ENCODE peak calls at places on chromosomes 12 and 14, in nine cellular contexts. M is GM23338, F is psoas muscle, P is stomach, L is astrocyte of the spinal cord, C is lung, V is uterus, A is tibial artery, T is endodermal cell. S is an unnamed sample.

GRCh38 chr14:102806447-102806846 is 29.2 kb downstream of the TRAF3 start:
- DNase-seq in M (no peak), L (no peak), T (no peak), A (peak), C (no peak), P (no peak), V (no peak), F (no peak), S (no peak)

GRCh38 chr12:52144512-52145227 is 47.1 kb downstream of the KRT80 start:
- DNase-seq in A (no peak), T (no peak), C (no peak), F (no peak), V (no peak), L (no peak), P (no peak), M (no peak), S (no peak)

GRCh38 chr14:79915411-79915810 is 295.9 kb downstream of the DIO2 start:
- DNase-seq in P (no peak), F (no peak), L (no peak), C (no peak), T (no peak), A (no peak), M (no peak), V (no peak), S (no peak)

GRCh38 chr14:83976223-83976770 is 1553.6 kb upstream of the FLRT2 start:
- DNase-seq in C (no peak), V (no peak), L (no peak), P (no peak), M (no peak), T (peak), A (no peak), F (no peak), S (no peak)

GRCh38 chr12:52270541-52271070 is 3.8 kb upstream of the KRT86 start:
- DNase-seq in A (no peak), C (no peak), M (no peak), F (no peak), V (no peak), P (no peak), L (no peak), T (peak), S (no peak)

GRCh38 chr12:1660304-1661187 is 30.3 kb upstream of the ADIPOR2 start:
- DNase-seq in F (peak), A (peak), T (peak), P (peak), M (no peak), L (no peak), C (peak), V (peak), S (peak)

GRCh38 chr14:102125546-102125945 is 14.2 kb upstream of the WDR20 start:
- DNase-seq in V (no peak), T (no peak), M (peak), L (no peak), A (no peak), F (no peak), P (no peak), C (no peak), S (no peak)

GRCh38 chr12:1644523-1645438 is 15.8 kb downstream of the WNT5B start:
- DNase-seq in P (peak), L (peak), V (peak), M (no peak), F (peak), C (peak), A (peak), T (no peak), S (peak)

GRCh38 chr14:103739466-103739792 is 23.8 kb downstream of the ZFYVE21 start:
- DNase-seq in M (no peak), P (no peak), C (no peak), L (no peak), A (no peak), F (peak), T (no peak), V (no peak), S (no peak)

GRCh38 chr12:91685917-91686316 is 459.7 kb downstream of the BTG1 start:
- DNase-seq in C (no peak), T (no peak), V (no peak), L (peak), F (no peak), A (no peak), M (no peak), P (no peak), S (no peak)

GRCh38 chr12:62581288-62582064 is 114.8 kb downstream of the MON2 start:
- DNase-seq in C (no peak), P (no peak), M (peak), A (no peak), T (peak), L (peak), V (no peak), F (no peak), S (peak)

GRCh38 chr12:52390739-52391617 is 5.5 kb upstream of the KRT84 start:
- DNase-seq in F (no peak), C (no peak), P (no peak), T (peak), M (peak), A (no peak), V (no peak), L (no peak), S (peak)

GRCh38 chr14:29782041-29782440 is 145.6 kb downstream of the PRKD1 start:
- DNase-seq in M (no peak), P (no peak), A (no peak), F (no peak), C (no peak), L (no peak), T (no peak), V (no peak), S (no peak)

GRCh38 chr12:10189653-10190052 is 10.8 kb downstream of the TMEM52B start:
- DNase-seq in T (peak), A (no peak), M (no peak), C (no peak), F (peak), L (no peak), P (no peak), V (no peak), S (peak)

GRCh38 chr12:115518-115917 is 49.0 kb downstream of the IQSEC3 start:
- DNase-seq in T (no peak), F (no peak), P (no peak), V (no peak), A (no peak), L (no peak), C (no peak), M (no peak), S (no peak)

GRCh38 chr12:132593938-132594358 is 16.4 kb downstream of the LRCOL1 start:
- DNase-seq in P (peak), L (peak), C (peak), V (peak), A (peak), M (peak), T (peak), F (peak), S (peak)

GRCh38 chr14:67517083-67517482 is 16.0 kb upstream of the PLEKHH1 start:
- DNase-seq in A (no peak), T (peak), M (peak), P (peak), L (peak), F (no peak), C (no peak), V (no peak), S (peak)
- TF ChIP-seq CTCF in A (no peak), T (peak), M (peak), P (no peak), L (peak), F (no peak), C (no peak), V (no peak), S (no peak)

DNA sequence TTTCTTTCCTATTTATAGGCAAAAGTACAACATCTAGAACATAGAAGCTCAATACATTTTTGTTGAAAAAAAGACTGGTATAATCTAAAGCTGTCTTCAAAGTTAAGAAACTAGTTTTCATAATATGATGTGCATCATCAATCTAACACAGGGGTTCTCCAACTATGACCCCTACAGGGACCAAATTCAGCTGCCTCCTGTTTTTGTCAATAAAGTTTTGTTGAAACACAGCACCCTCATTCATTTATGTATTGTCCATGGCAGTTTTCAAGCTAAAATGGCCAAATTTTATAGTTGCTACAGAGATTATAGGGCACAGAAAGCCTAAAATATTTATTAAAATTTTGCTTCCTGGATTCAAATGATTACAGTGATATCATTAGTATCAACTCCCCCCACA is 452.9 kb downstream of the CCER1 start:
- DNase-seq in P (no peak), L (no peak), T (no peak), F (no peak), A (no peak), M (no peak), C (no peak), V (no peak), S (no peak)
- H3K4me3 ChIP-seq in P (no peak), L (no peak), T (no peak), F (no peak), A (no peak), M (no peak), C (no peak), V (no peak), S (no peak)

DNA sequence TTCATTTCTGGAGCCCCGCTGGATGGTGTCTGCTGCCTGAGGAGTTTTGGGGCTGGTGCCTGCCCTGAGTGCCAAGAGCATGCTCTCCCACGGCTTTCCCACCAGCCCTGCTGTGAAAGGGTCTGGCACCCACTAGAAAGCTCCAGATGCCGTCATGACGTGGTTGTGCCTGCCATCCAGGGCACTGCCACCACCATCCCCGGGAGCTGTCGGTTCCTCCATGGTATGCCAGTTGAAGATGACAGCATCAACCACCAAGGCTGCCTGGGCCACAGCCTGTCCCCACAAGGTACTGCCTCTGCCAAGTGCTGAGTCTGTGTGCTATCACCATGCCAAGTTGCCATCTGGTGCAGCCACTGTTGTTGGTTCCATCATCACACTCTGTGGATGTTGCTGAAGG is 85.9 kb downstream of the TTC8 start:
- DNase-seq in T (no peak), V (no peak), C (no peak), L (no peak), M (no peak), A (no peak), F (no peak), P (no peak), S (no peak)
- TF ChIP-seq CTCF in T (no peak), V (no peak), C (no peak), L (no peak), M (no peak), A (no peak), F (no peak), P (no peak), S (no peak)

DNA sequence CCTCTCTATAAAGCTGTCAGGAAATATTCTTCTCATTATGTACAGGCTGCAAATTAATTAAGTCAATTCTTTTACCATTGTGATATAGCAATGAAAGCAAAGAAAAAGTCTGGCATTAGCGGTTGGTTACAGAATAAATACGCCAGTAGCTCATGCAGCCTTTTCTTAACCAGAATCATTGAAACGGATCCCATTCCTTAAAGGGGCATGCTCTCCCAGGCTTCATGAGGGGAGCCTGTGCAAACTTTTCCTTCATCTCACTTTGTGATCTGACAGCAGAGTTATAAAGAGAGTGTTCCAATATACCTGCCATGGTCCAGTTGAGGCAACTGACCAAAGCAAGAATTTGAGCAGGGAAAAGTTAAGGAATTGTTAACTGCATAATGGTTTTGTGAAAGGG is 337.7 kb downstream of the EMP1 start:
- DNase-seq in F (no peak), V (no peak), T (no peak), A (no peak), P (no peak), M (peak), C (no peak), L (no peak), S (peak)
- H3K4me3 ChIP-seq in F (no peak), V (no peak), T (no peak), A (no peak), P (no peak), M (peak), C (no peak), L (no peak), S (no peak)